ENCODE peak calls at places on chromosome 17, in six cellular contexts. A, Z, N, Q, B and I are unnamed samples.

GRCh38 chr17:77708936-77709335 is 249.6 kb upstream of the TNRC6C start:
- DNase-seq in A (no peak), Z (no peak), N (no peak), Q (no peak), B (no peak), I (no peak)

GRCh38 chr17:77454560-77455095 is 313.9 kb downstream of the SEC14L1 start:
- DNase-seq in A (no peak), Z (no peak), N (no peak), Q (no peak), B (no peak), I (no peak)

GRCh38 chr17:41413353-41413752 is 11.0 kb downstream of the KRT37 start:
- DNase-seq in A (no peak), Z (no peak), N (no peak), Q (no peak), B (no peak), I (no peak)

GRCh38 chr17:65198653-65199382 is 61.6 kb downstream of the RGS9 start:
- DNase-seq in A (no peak), Z (no peak), N (no peak), Q (no peak), B (peak; percentile 5), I (no peak)

GRCh38 chr17:66938656-66939055 is 25.9 kb upstream of the CACNG4 start:
- DNase-seq in A (no peak), Z (no peak), N (no peak), Q (no peak), B (no peak), I (peak; percentile 38)

GRCh38 chr17:61285483-61286320 is 113.9 kb upstream of the TBX2 start:
- DNase-seq in A (no peak), Z (no peak), N (no peak), Q (peak; percentile 64), B (peak; percentile 66), I (no peak)

GRCh38 chr17:27247071-27247957 is 46.6 kb upstream of the WSB1 start:
- DNase-seq in A (no peak), Z (peak; percentile 81), N (peak; percentile 48), Q (peak; percentile 61), B (peak; percentile 76), I (no peak)

GRCh38 chr17:75271233-75271954 is 363 bp upstream of the MIF4GD start:
- DNase-seq in A (peak; percentile 64), Z (peak; percentile 87), N (peak; percentile 58), Q (peak; percentile 85), B (peak; percentile 78), I (no peak)

GRCh38 chr17:56593741-56594527 is 435 bp downstream of the NOG start:
- DNase-seq in A (peak; percentile 70), Z (peak; percentile 16), N (peak; percentile 33), Q (peak; percentile 59), B (peak; percentile 28), I (peak; percentile 81)

GRCh38 chr17:50593321-50593720 is 32.8 kb downstream of the CACNA1G start:
- DNase-seq in A (peak; percentile 99), Z (no peak), N (no peak), Q (peak; percentile 41), B (peak; percentile 26), I (no peak)

GRCh38 chr17:7858487-7858832 is 657 bp downstream of the CYB5D1 start:
- DNase-seq in A (peak; percentile 64), Z (peak; percentile 53), N (no peak), Q (peak; percentile 44), B (peak; percentile 46), I (no peak)

GRCh38 chr17:2564876-2565275 is 28.6 kb upstream of the PAFAH1B1 start:
- DNase-seq in A (no peak), Z (peak; percentile 23), N (no peak), Q (no peak), B (no peak), I (peak; percentile 79)

GRCh38 chr17:22694362-22695227 is 1002.3 kb downstream of the KCNJ18 start:
- DNase-seq in A (peak; percentile 17), Z (no peak), N (no peak), Q (no peak), B (no peak), I (no peak)

GRCh38 chr17:80812362-80813088 is 179.1 kb upstream of the CHMP6 start:
- DNase-seq in A (peak; percentile 2), Z (peak; percentile 6), N (no peak), Q (no peak), B (no peak), I (peak; percentile 26)

GRCh38 chr17:43572368-43572980 is 26.3 kb upstream of the ETV4 start:
- DNase-seq in A (no peak), Z (no peak), N (no peak), Q (no peak), B (no peak), I (no peak)

GRCh38 chr17:12659500-12659899 is 6.2 kb upstream of the MYOCD start:
- DNase-seq in A (no peak), Z (no peak), N (no peak), Q (no peak), B (no peak), I (no peak)

GRCh38 chr17:49851387-49852291 is 3.8 kb upstream of the TAC4 start:
- DNase-seq in A (peak; percentile 91), Z (peak; percentile 59), N (peak; percentile 36), Q (peak; percentile 81), B (peak; percentile 84), I (no peak)

GRCh38 chr17:33968350-33969044 is 286.6 kb upstream of the CCL2 start:
- DNase-seq in A (peak; percentile 60), Z (no peak), N (no peak), Q (no peak), B (no peak), I (no peak)

GRCh38 chr17:64420143-64420670 is 28.7 kb upstream of the MILR1 start:
- DNase-seq in A (peak; percentile 29), Z (no peak), N (no peak), Q (no peak), B (peak; percentile 51), I (no peak)

GRCh38 chr17:6439951-6440350 is 4.3 kb upstream of the PIMREG start:
- DNase-seq in A (no peak), Z (no peak), N (no peak), Q (no peak), B (no peak), I (no peak)

GRCh38 chr17:6446516-6447100 is 2.4 kb downstream of the PIMREG start:
- DNase-seq in A (no peak), Z (no peak), N (no peak), Q (no peak), B (no peak), I (no peak)

GRCh38 chr17:6442775-6443174 is 1.5 kb upstream of the PIMREG start:
- DNase-seq in A (no peak), Z (no peak), N (no peak), Q (no peak), B (no peak), I (no peak)

GRCh38 chr17:6444573-6445335 is 499 bp downstream of the PIMREG start:
- DNase-seq in A (no peak), Z (no peak), N (no peak), Q (no peak), B (no peak), I (no peak)

DNA sequence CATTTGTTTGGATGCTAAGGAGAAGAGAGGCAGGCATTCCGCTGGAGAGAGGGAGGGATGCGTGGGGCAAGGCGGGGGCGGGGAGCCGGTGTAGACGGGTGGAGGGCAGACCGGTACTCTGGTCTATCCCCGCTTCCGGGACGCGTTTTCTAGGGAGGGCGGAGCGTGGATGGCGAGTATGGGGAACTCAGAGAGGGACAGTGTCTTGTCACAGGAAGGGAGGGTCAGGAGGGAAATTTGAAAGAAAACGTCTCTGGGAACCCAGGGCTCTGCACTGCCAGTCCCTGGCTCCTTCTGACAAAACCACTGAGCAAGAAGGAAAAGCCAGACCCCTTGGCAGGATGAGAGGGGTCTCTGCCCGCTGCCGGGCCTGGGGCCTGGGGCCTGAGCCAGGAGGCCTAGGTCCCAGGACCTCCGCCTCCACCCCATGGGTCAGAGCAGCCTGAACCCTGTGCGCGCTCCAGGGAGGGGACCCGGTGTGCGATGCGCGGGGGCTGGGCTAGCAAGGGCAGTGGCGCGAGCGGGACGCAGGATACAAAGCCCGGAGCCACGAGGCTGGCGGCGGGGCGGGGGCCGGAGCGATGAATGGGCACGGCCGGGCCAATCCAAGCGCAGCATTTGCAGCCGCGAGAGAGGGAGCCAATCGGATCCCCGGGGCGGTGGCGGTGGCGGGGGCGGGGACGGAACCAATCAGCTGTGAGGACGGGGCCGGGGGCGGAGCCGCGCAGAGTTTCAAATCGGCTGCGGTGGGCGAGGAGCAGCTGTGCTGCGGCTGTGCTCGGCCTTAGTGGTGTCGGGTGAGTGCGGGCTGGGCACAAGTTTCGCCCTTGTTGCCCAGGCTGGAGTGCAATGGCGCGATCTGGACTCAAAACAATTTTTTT is at the start of gene PIMREG:
- DNase-seq in A (peak; percentile 99), Z (peak; percentile 94), N (peak; percentile 85), Q (peak; percentile 96), B (peak; percentile 94), I (peak; percentile 96)
- TF ChIP-seq CTCF in A (no peak), Z (no peak), N (no peak), Q (no peak), B (no peak), I (no peak)

DNA sequence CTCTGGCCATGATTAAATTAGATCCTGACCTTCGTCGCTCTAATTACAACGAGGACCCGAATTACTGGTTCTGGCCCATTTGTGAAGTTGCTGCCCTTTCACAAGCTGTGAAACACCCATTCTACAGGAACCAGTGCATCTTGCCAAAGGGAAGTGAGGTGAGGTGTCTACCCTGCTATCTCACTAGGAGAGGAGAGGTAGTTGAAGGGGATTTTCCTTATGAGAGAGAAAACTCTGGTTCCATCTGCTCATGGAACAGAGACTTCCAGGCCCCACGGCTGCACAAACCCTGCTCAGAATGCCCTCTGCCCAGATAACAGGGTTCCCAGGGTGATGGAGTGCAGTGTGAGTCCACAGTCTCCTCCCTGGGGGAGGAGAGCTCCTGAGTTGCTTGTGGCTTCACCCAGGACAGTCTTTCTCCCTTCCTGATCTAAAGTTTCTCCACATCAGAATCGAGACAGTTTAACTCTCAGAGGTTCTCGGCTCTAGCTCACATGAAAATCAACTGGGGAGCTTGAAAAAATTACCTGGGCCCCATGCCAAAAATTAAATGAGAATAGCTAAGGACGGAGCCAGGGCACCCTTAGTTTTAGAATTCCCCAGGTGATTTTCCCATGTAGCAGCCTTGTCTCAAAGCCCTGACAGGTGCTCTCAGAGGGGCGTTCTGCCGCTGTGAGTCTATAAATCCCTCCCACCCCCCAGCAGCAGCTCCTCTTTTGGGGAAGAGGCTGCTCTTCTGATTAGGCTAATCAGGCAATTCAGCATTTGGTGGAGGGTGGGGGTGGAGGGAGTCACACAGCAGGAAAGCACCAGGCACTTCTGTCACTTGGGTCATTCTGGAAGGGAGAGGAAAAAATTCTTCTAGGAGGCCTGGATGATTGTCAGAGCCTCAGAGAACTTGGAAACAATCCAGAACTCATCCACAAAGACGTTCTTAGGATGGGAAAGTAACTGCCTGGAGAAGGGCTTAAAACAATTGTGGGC is 7.6 kb upstream of the SSTR2 start:
- DNase-seq in A (peak; percentile 76), Z (no peak), N (no peak), Q (no peak), B (no peak), I (no peak)
- H3K4me3 ChIP-seq in A (no peak overlapping the region), Z (no peak overlapping the region), N (no peak overlapping the region), Q (no peak overlapping the region), B (no peak overlapping the region), I (no peak overlapping the region)

DNA sequence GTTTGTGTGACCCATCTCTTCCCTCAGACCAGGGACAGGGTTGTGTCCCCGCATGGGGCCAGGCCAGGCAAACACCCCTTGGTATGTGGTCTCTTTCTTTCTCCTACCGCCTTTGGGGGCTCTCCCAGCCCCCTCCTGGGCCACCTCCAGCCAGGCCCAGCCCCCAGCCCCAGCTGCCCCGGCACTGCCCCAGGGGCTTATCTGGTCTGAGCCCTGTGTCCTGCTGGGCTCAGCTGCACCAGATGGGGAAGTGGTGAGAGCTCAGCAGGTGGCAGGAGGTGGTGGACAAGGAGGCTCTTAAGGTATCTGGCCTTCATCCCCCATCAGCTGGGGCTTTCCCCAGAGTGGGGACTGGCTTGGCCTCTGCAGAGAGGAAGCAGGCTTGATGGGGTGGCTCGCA is 8.7 kb downstream of the ADAM11 start:
- DNase-seq in A (peak; percentile 96), Z (no peak), N (no peak), Q (no peak), B (no peak), I (no peak)
- H3K36me3 ChIP-seq in A (peaks cover 4% of the 10 kb centered on the region), Z (no peaks in the 10 kb centered on the region), N (no peaks in the 10 kb centered on the region), Q (no peaks in the 10 kb centered on the region), B (no peaks in the 10 kb centered on the region), I (no peaks in the 10 kb centered on the region)

GRCh38 chr17:8994319-8994718 is 27.0 kb upstream of the NTN1 start:
- DNase-seq in A (peak; percentile 82), Z (peak; percentile 59), N (no peak), Q (peak; percentile 73), B (peak; percentile 41), I (no peak)
- TF ChIP-seq CTCF in A (peak; percentile 84), Z (peak; percentile 57), N (peak; percentile 61), Q (peak; percentile 81), B (peak; percentile 52), I (peak; percentile 72)